ENCODE peak calls at places on chromosomes 11 and 22, in six cellular contexts. I, B, L, E, C and Z are unnamed samples.
A peak's percentile ranks its signal among the peaks of the same experiment; 100 is the strongest.

GRCh38 chr22:18056802-18057474 is 20.9 kb upstream of the PEX26 start:
- DNase-seq in I (no peak), B (peak; percentile 69), L (no peak), E (no peak), C (no peak), Z (no peak)

GRCh38 chr11:81839016-81839415 is 894.6 kb downstream of the FAM181B start:
- DNase-seq in I (no peak), B (no peak), L (no peak), E (no peak), C (no peak), Z (peak; percentile 4)

GRCh38 chr11:64396079-64396591 is 37.2 kb downstream of the RPS6KA4 start:
- DNase-seq in I (no peak), B (no peak), L (no peak), E (no peak), C (peak; percentile 55), Z (peak; percentile 54)

GRCh38 chr11:38014405-38014804 is 1416.4 kb upstream of the RAG2 start:
- DNase-seq in I (no peak), B (no peak), L (peak; percentile 20), E (no peak), C (no peak), Z (no peak)

GRCh38 chr11:19646921-19647320 is 65.7 kb upstream of the NAV2 start:
- DNase-seq in I (peak; percentile 49), B (no peak), L (peak; percentile 93), E (no peak), C (no peak), Z (no peak)

GRCh38 chr11:65814960-65815565 is 18.7 kb upstream of the SNX32 start:
- DNase-seq in I (no peak), B (no peak), L (no peak), E (no peak), C (no peak), Z (no peak)

GRCh38 chr11:128302425-128303186 is 284.8 kb downstream of the ETS1 start:
- DNase-seq in I (no peak), B (peak; percentile 47), L (no peak), E (no peak), C (no peak), Z (no peak)

GRCh38 chr11:35138606-35138948 is 394 bp upstream of the CD44 start:
- DNase-seq in I (no peak), B (no peak), L (no peak), E (no peak), C (no peak), Z (no peak)

GRCh38 chr11:65417702-65418430 is 4.7 kb upstream of the NEAT1 start:
- DNase-seq in I (no peak), B (peak; percentile 56), L (peak; percentile 28), E (no peak), C (peak; percentile 74), Z (no peak)

GRCh38 chr11:37230865-37231264 is 632.8 kb upstream of the RAG2 start:
- DNase-seq in I (no peak), B (no peak), L (no peak), E (no peak), C (no peak), Z (no peak)

GRCh38 chr11:79678780-79679468 is 238.1 kb upstream of the TENM4 start:
- DNase-seq in I (no peak), B (no peak), L (no peak), E (no peak), C (no peak), Z (peak; percentile 64)

GRCh38 chr11:61793084-61793828 is 545 bp downstream of the FEN1 start:
- DNase-seq in I (no peak), B (no peak), L (no peak), E (no peak), C (no peak), Z (peak; percentile 50)

GRCh38 chr11:120398184-120398583 is 62.0 kb downstream of the ARHGEF12 start:
- DNase-seq in I (no peak), B (no peak), L (peak; percentile 53), E (no peak), C (no peak), Z (no peak)

DNA sequence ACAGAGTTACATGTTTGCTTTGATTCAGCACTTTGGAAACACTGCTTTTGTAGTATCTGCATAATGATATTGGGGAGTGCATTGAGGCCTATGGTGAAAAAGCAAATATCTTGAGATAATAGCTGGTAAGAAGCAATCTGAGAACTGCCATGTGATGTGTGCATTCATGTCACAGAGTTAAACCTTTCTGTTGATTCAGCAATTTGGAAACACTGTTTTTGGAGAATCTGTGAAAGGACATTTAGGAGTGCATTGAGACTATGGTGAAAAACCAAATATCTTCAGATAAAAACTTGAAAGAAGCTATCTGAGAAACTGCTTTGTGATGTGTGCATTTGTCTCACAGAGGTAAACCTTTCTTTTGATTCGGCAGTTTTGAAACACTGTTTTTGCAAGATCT is 346.8 kb downstream of the OR4C45 start:
- DNase-seq in I (no peak), B (no peak), L (no peak), E (no peak), C (no peak), Z (no peak)
- H3K4me3 ChIP-seq in I (no peak overlapping the region), B (no peak overlapping the region), L (no peak overlapping the region), E (no peak overlapping the region), C (no peak overlapping the region), Z (no peak overlapping the region)

GRCh38 chr11:78224906-78225420 is 36.2 kb downstream of the USP35 start:
- DNase-seq in I (no peak), B (no peak), L (no peak), E (no peak), C (no peak), Z (no peak)
- H4K20me1 ChIP-seq in I (no peaks in the 10 kb centered on the region), B (no peaks in the 10 kb centered on the region), L (peaks cover 10% of the 10 kb centered on the region), E (no peaks in the 10 kb centered on the region), C (no peaks in the 10 kb centered on the region), Z (no peaks in the 10 kb centered on the region)

GRCh38 chr22:33050614-33051230 is 7.5 kb downstream of the SYN3 start:
- DNase-seq in I (no peak), B (no peak), L (no peak), E (no peak), C (no peak), Z (no peak)
- H3K4me3 ChIP-seq in I (no peak overlapping the region), B (no peak overlapping the region), L (no peak overlapping the region), E (no peak overlapping the region), C (no peak overlapping the region), Z (no peak overlapping the region)

DNA sequence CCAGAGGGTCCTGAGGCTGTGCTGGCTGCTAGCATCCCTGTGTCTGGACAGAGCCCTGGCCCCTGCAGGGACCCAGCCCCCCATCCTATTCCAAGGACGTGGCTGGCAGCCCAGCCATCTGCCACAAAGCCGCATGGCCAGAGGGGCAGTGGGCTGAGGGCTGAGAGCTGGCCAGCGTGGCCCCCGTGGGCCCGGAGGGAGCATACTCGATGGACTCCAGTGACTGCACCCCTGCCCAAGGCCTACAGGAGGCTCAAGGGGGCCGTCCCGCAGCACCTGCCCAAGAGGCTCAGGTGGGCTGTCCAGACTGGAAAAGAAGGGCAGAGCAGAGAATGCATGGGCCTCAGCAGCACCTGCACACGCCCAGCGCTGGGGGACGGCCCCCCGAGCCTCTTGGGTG is 13.1 kb downstream of the TSPAN4 start:
- DNase-seq in I (no peak), B (no peak), L (no peak), E (no peak), C (no peak), Z (no peak)
- H4K20me1 ChIP-seq in I (no peaks in the 10 kb centered on the region), B (no peaks in the 10 kb centered on the region), L (peaks cover 81% of the 10 kb centered on the region), E (no peaks in the 10 kb centered on the region), C (peaks cover 6% of the 10 kb centered on the region), Z (peaks cover 63% of the 10 kb centered on the region)

GRCh38 chr11:57306156-57306876 is 18.4 kb downstream of the TNKS1BP1 start:
- DNase-seq in I (no peak), B (no peak), L (peak; percentile 19), E (no peak), C (no peak), Z (no peak)
- H3K4me3 ChIP-seq in I (no peak overlapping the region), B (no peak overlapping the region), L (no peak overlapping the region), E (no peak overlapping the region), C (no peak overlapping the region), Z (no peak overlapping the region)

GRCh38 chr11:116221351-116221750 is 551.4 kb downstream of the BUD13 start:
- DNase-seq in I (no peak), B (no peak), L (no peak), E (no peak), C (no peak), Z (no peak)
- H4K20me1 ChIP-seq in I (no peaks in the 10 kb centered on the region), B (no peaks in the 10 kb centered on the region), L (no peaks in the 10 kb centered on the region), E (no peaks in the 10 kb centered on the region), C (no peaks in the 10 kb centered on the region), Z (no peaks in the 10 kb centered on the region)

GRCh38 chr11:75766449-75767227 is 1.9 kb upstream of the DGAT2 start:
- DNase-seq in I (no peak), B (no peak), L (no peak), E (no peak), C (no peak), Z (peak; percentile 16)

GRCh38 chr11:75767228-75767572 is 1.4 kb upstream of the DGAT2 start:
- DNase-seq in I (no peak), B (no peak), L (no peak), E (no peak), C (no peak), Z (no peak)

GRCh38 chr11:75768112-75768908 is at the start of gene DGAT2:
- DNase-seq in I (peak; percentile 53), B (peak; percentile 90), L (peak; percentile 42), E (peak; percentile 47), C (peak; percentile 92), Z (peak; percentile 88)

GRCh38 chr11:75768909-75769771 is 562 bp downstream of the DGAT2 start:
- DNase-seq in I (peak; percentile 44), B (peak; percentile 29), L (no peak), E (no peak), C (no peak), Z (no peak)

GRCh38 chr11:75767793-75768111 is 826 bp upstream of the DGAT2 start:
- DNase-seq in I (no peak), B (no peak), L (no peak), E (no peak), C (no peak), Z (no peak)
- H3K4me3 ChIP-seq in I (peak overlapping the region; percentile 80), B (no peak overlapping the region), L (no peak overlapping the region), E (no peak overlapping the region), C (peak overlapping the region; percentile 35), Z (no peak overlapping the region)

GRCh38 chr11:33842236-33842915 is 49.5 kb downstream of the LMO2 start:
- DNase-seq in I (no peak), B (no peak), L (no peak), E (no peak), C (no peak), Z (no peak)
- H4K20me1 ChIP-seq in I (no peaks in the 10 kb centered on the region), B (no peaks in the 10 kb centered on the region), L (no peaks in the 10 kb centered on the region), E (no peaks in the 10 kb centered on the region), C (no peaks in the 10 kb centered on the region), Z (no peaks in the 10 kb centered on the region)